ENCODE peak calls at places on chromosomes 2 and 18, in seven cellular contexts. One of them, this sample, is unnamed.

GRCh38 chr2:236496311-236496710 is 73.3 kb upstream of the ACKR3 start:
- DNase-seq in cardiac muscle cell: no peak
- DNase-seq in colonic mucosa: no peak
- DNase-seq in A549: no peak
- DNase-seq in endodermal cell: no peak
- DNase-seq in CD8-positive, alpha-beta T cell: no peak
- DNase-seq in adrenal gland: no peak
- DNase-seq in this sample: no peak

GRCh38 chr2:224908820-224909219 is 133.4 kb downstream of the DOCK10 start:
- DNase-seq in cardiac muscle cell: no peak
- DNase-seq in adrenal gland: no peak
- DNase-seq in endodermal cell: no peak
- DNase-seq in CD8-positive, alpha-beta T cell: no peak
- DNase-seq in A549: no peak
- DNase-seq in colonic mucosa: no peak
- DNase-seq in this sample: no peak

GRCh38 chr2:85133751-85134254 is 611 bp downstream of the TCF7L1 start:
- DNase-seq in cardiac muscle cell: peak; percentile 74
- DNase-seq in endodermal cell: peak; percentile 76
- DNase-seq in A549: peak; percentile 75
- DNase-seq in colonic mucosa: peak; percentile 23
- DNase-seq in adrenal gland: no peak
- DNase-seq in CD8-positive, alpha-beta T cell: no peak
- DNase-seq in this sample: no peak

GRCh38 chr2:118310016-118310877 is 222.0 kb downstream of the INSIG2 start:
- DNase-seq in CD8-positive, alpha-beta T cell: peak; percentile 44
- DNase-seq in colonic mucosa: peak; percentile 33
- DNase-seq in endodermal cell: peak; percentile 87
- DNase-seq in A549: no peak
- DNase-seq in adrenal gland: no peak
- DNase-seq in cardiac muscle cell: peak; percentile 47
- DNase-seq in this sample: peak; percentile 66

GRCh38 chr2:113886479-113887383 is 3.2 kb upstream of the ACTR3 start:
- DNase-seq in CD8-positive, alpha-beta T cell: peak; percentile 19
- DNase-seq in A549: no peak
- DNase-seq in endodermal cell: no peak
- DNase-seq in adrenal gland: peak; percentile 62
- DNase-seq in colonic mucosa: peak; percentile 55
- DNase-seq in cardiac muscle cell: no peak
- DNase-seq in this sample: peak; percentile 7

GRCh38 chr2:239369631-239370161 is 31.1 kb downstream of the HDAC4 start:
- DNase-seq in A549: no peak
- DNase-seq in cardiac muscle cell: no peak
- DNase-seq in colonic mucosa: no peak
- DNase-seq in adrenal gland: peak; percentile 45
- DNase-seq in CD8-positive, alpha-beta T cell: peak; percentile 47
- DNase-seq in endodermal cell: no peak
- DNase-seq in this sample: peak; percentile 76

GRCh38 chr18:7084080-7084765 is 33.4 kb downstream of the LAMA1 start:
- DNase-seq in endodermal cell: no peak
- DNase-seq in cardiac muscle cell: no peak
- DNase-seq in A549: no peak
- DNase-seq in CD8-positive, alpha-beta T cell: no peak
- DNase-seq in adrenal gland: no peak
- DNase-seq in colonic mucosa: no peak
- DNase-seq in this sample: no peak

GRCh38 chr2:163659224-163659623 is 76.6 kb downstream of the FIGN start:
- DNase-seq in cardiac muscle cell: no peak
- DNase-seq in CD8-positive, alpha-beta T cell: no peak
- DNase-seq in adrenal gland: no peak
- DNase-seq in colonic mucosa: no peak
- DNase-seq in A549: no peak
- DNase-seq in endodermal cell: no peak
- DNase-seq in this sample: no peak

GRCh38 chr2:133063792-133064191 is 393.8 kb upstream of the LYPD1 start:
- DNase-seq in cardiac muscle cell: peak; percentile 85
- DNase-seq in endodermal cell: peak; percentile 90
- DNase-seq in CD8-positive, alpha-beta T cell: no peak
- DNase-seq in adrenal gland: no peak
- DNase-seq in A549: no peak
- DNase-seq in colonic mucosa: no peak
- DNase-seq in this sample: no peak

GRCh38 chr2:69225933-69226332 is 161.1 kb downstream of the GFPT1 start:
- DNase-seq in colonic mucosa: peak; percentile 9
- DNase-seq in endodermal cell: no peak
- DNase-seq in cardiac muscle cell: no peak
- DNase-seq in CD8-positive, alpha-beta T cell: no peak
- DNase-seq in A549: no peak
- DNase-seq in adrenal gland: no peak
- DNase-seq in this sample: no peak

GRCh38 chr2:64697286-64698023 is 43.7 kb upstream of the SERTAD2 start:
- DNase-seq in endodermal cell: no peak
- DNase-seq in CD8-positive, alpha-beta T cell: no peak
- DNase-seq in cardiac muscle cell: no peak
- DNase-seq in A549: no peak
- DNase-seq in colonic mucosa: no peak
- DNase-seq in adrenal gland: no peak
- DNase-seq in this sample: no peak

GRCh38 chr2:19255481-19255880 is 102.9 kb downstream of the OSR1 start:
- DNase-seq in endodermal cell: no peak
- DNase-seq in CD8-positive, alpha-beta T cell: no peak
- DNase-seq in cardiac muscle cell: no peak
- DNase-seq in adrenal gland: no peak
- DNase-seq in A549: no peak
- DNase-seq in colonic mucosa: no peak
- DNase-seq in this sample: no peak

GRCh38 chr2:241817126-241817820 is 8.3 kb downstream of the NEU4 start:
- DNase-seq in colonic mucosa: no peak
- DNase-seq in CD8-positive, alpha-beta T cell: no peak
- DNase-seq in A549: no peak
- DNase-seq in endodermal cell: peak; percentile 51
- DNase-seq in cardiac muscle cell: no peak
- DNase-seq in adrenal gland: no peak
- DNase-seq in this sample: no peak

GRCh38 chr2:105990624-105991023 is 203.5 kb downstream of the UXS1 start:
- DNase-seq in endodermal cell: no peak
- DNase-seq in A549: no peak
- DNase-seq in adrenal gland: no peak
- DNase-seq in colonic mucosa: no peak
- DNase-seq in CD8-positive, alpha-beta T cell: no peak
- DNase-seq in cardiac muscle cell: no peak
- DNase-seq in this sample: no peak

GRCh38 chr18:59202258-59202820 is 17.6 kb upstream of the GRP start:
- DNase-seq in A549: no peak
- DNase-seq in cardiac muscle cell: no peak
- DNase-seq in adrenal gland: no peak
- DNase-seq in colonic mucosa: no peak
- DNase-seq in CD8-positive, alpha-beta T cell: no peak
- DNase-seq in endodermal cell: no peak
- DNase-seq in this sample: no peak

GRCh38 chr2:171404258-171404657 is 29.5 kb downstream of the METTL8 start:
- DNase-seq in endodermal cell: no peak
- DNase-seq in A549: peak; percentile 9
- DNase-seq in colonic mucosa: no peak
- DNase-seq in cardiac muscle cell: no peak
- DNase-seq in CD8-positive, alpha-beta T cell: no peak
- DNase-seq in adrenal gland: no peak
- DNase-seq in this sample: no peak

GRCh38 chr2:230335461-230335863 is 8.5 kb downstream of the SP140L start:
- DNase-seq in endodermal cell: no peak
- DNase-seq in CD8-positive, alpha-beta T cell: no peak
- DNase-seq in cardiac muscle cell: no peak
- DNase-seq in colonic mucosa: no peak
- DNase-seq in adrenal gland: no peak
- DNase-seq in A549: no peak
- DNase-seq in this sample: no peak

GRCh38 chr18:48842259-48843061 is 108.3 kb downstream of the SMAD7 start:
- DNase-seq in cardiac muscle cell: peak; percentile 34
- DNase-seq in endodermal cell: peak; percentile 63
- DNase-seq in adrenal gland: no peak
- DNase-seq in CD8-positive, alpha-beta T cell: peak; percentile 48
- DNase-seq in A549: no peak
- DNase-seq in colonic mucosa: no peak
- DNase-seq in this sample: peak; percentile 79

GRCh38 chr18:7750095-7750663 is 183.1 kb downstream of the PTPRM start:
- DNase-seq in CD8-positive, alpha-beta T cell: no peak
- DNase-seq in adrenal gland: no peak
- DNase-seq in A549: no peak
- DNase-seq in cardiac muscle cell: no peak
- DNase-seq in colonic mucosa: no peak
- DNase-seq in endodermal cell: no peak
- DNase-seq in this sample: no peak

GRCh38 chr2:230738391-230738811 is 25.8 kb downstream of the CAB39 start:
- DNase-seq in colonic mucosa: no peak
- DNase-seq in A549: no peak
- DNase-seq in CD8-positive, alpha-beta T cell: no peak
- DNase-seq in cardiac muscle cell: no peak
- DNase-seq in adrenal gland: peak; percentile 25
- DNase-seq in endodermal cell: no peak
- DNase-seq in this sample: no peak

GRCh38 chr2:174717273-174717672 is 47.0 kb downstream of the CHRNA1 start:
- DNase-seq in colonic mucosa: no peak
- DNase-seq in cardiac muscle cell: no peak
- DNase-seq in A549: no peak
- DNase-seq in CD8-positive, alpha-beta T cell: no peak
- DNase-seq in adrenal gland: no peak
- DNase-seq in endodermal cell: no peak
- DNase-seq in this sample: no peak

GRCh38 chr2:236177604-236177966 is 9.4 kb upstream of the GBX2 start:
- DNase-seq in cardiac muscle cell: peak; percentile 62
- DNase-seq in CD8-positive, alpha-beta T cell: no peak
- DNase-seq in endodermal cell: peak; percentile 93
- DNase-seq in colonic mucosa: peak; percentile 56
- DNase-seq in adrenal gland: no peak
- DNase-seq in A549: peak; percentile 89
- DNase-seq in this sample: no peak

GRCh38 chr2:204551464-204551863 is 6.2 kb downstream of the PARD3B start:
- DNase-seq in colonic mucosa: no peak
- DNase-seq in endodermal cell: no peak
- DNase-seq in cardiac muscle cell: no peak
- DNase-seq in CD8-positive, alpha-beta T cell: no peak
- DNase-seq in A549: no peak
- DNase-seq in adrenal gland: no peak
- DNase-seq in this sample: no peak

GRCh38 chr2:201859886-201860285 is 53.5 kb downstream of the CDK15 start:
- DNase-seq in A549: no peak
- DNase-seq in colonic mucosa: no peak
- DNase-seq in adrenal gland: no peak
- DNase-seq in endodermal cell: no peak
- DNase-seq in cardiac muscle cell: no peak
- DNase-seq in CD8-positive, alpha-beta T cell: no peak
- DNase-seq in this sample: no peak

GRCh38 chr2:24926602-24927252 is 6.7 kb upstream of the ADCY3 start:
- DNase-seq in A549: no peak
- DNase-seq in cardiac muscle cell: no peak
- DNase-seq in colonic mucosa: peak; percentile 39
- DNase-seq in CD8-positive, alpha-beta T cell: no peak
- DNase-seq in adrenal gland: peak; percentile 51
- DNase-seq in endodermal cell: peak; percentile 75
- DNase-seq in this sample: no peak

GRCh38 chr2:225614915-225615314 is 215.4 kb downstream of the NYAP2 start:
- DNase-seq in colonic mucosa: no peak
- DNase-seq in adrenal gland: no peak
- DNase-seq in A549: no peak
- DNase-seq in endodermal cell: no peak
- DNase-seq in cardiac muscle cell: no peak
- DNase-seq in CD8-positive, alpha-beta T cell: no peak
- DNase-seq in this sample: no peak

GRCh38 chr2:25982273-25982967 is at the start of gene KIF3C:
- DNase-seq in A549: peak; percentile 82
- DNase-seq in endodermal cell: peak; percentile 96
- DNase-seq in cardiac muscle cell: peak; percentile 78
- DNase-seq in adrenal gland: peak; percentile 52
- DNase-seq in colonic mucosa: peak; percentile 71
- DNase-seq in CD8-positive, alpha-beta T cell: peak; percentile 60
- DNase-seq in this sample: peak; percentile 56

GRCh38 chr18:27869735-27870134 is 307.2 kb downstream of the CDH2 start:
- DNase-seq in colonic mucosa: no peak
- DNase-seq in CD8-positive, alpha-beta T cell: no peak
- DNase-seq in endodermal cell: no peak
- DNase-seq in cardiac muscle cell: no peak
- DNase-seq in A549: no peak
- DNase-seq in adrenal gland: no peak
- DNase-seq in this sample: no peak

GRCh38 chr2:109128466-109129355 is at the start of gene SH3RF3:
- DNase-seq in colonic mucosa: peak; percentile 38
- DNase-seq in adrenal gland: peak; percentile 69
- DNase-seq in CD8-positive, alpha-beta T cell: no peak
- DNase-seq in endodermal cell: peak; percentile 82
- DNase-seq in cardiac muscle cell: peak; percentile 51
- DNase-seq in A549: peak; percentile 24
- DNase-seq in this sample: no peak

DNA sequence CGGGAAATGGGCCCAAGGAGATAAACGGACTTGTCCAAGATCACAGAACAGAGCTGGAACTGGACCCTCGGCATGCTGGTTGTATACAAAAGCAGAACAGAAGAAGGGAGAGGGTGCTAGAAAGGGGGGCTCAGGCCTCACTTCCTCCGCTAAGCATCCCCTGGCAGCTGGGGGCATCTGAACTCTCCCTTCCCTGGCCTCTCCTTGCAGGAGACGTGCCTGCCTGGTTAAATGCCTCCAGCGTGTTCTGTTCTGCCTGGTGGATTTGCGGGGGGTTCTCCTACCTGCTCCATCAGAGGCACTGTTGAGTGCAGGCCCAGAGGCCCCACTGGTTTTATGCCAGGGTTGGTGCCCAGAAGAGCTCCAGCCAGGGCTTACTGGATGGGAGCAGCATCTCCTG is 124.7 kb downstream of the ZFP36L2 start:
- DNase-seq in colonic mucosa: no peak
- DNase-seq in adrenal gland: no peak
- DNase-seq in CD8-positive, alpha-beta T cell: no peak
- DNase-seq in A549: no peak
- DNase-seq in endodermal cell: peak; percentile 50
- DNase-seq in cardiac muscle cell: no peak
- DNase-seq in this sample: no peak
- H3K4me3 ChIP-seq in colonic mucosa: no peak overlapping the region
- H3K4me3 ChIP-seq in adrenal gland: no peak overlapping the region
- H3K4me3 ChIP-seq in CD8-positive, alpha-beta T cell: no peak overlapping the region
- H3K4me3 ChIP-seq in A549: no peak overlapping the region
- H3K4me3 ChIP-seq in endodermal cell: no peak overlapping the region
- H3K4me3 ChIP-seq in cardiac muscle cell: no peak overlapping the region
- H3K4me3 ChIP-seq in this sample: no peak overlapping the region

GRCh38 chr2:215431778-215432758 is 3.8 kb downstream of the FN1 start:
- DNase-seq in colonic mucosa: no peak
- DNase-seq in cardiac muscle cell: no peak
- DNase-seq in CD8-positive, alpha-beta T cell: no peak
- DNase-seq in A549: no peak
- DNase-seq in endodermal cell: no peak
- DNase-seq in adrenal gland: no peak
- DNase-seq in this sample: no peak
- H3K4me3 ChIP-seq in colonic mucosa: no peak overlapping the region
- H3K4me3 ChIP-seq in cardiac muscle cell: no peak overlapping the region
- H3K4me3 ChIP-seq in CD8-positive, alpha-beta T cell: no peak overlapping the region
- H3K4me3 ChIP-seq in A549: no peak overlapping the region
- H3K4me3 ChIP-seq in endodermal cell: peak overlapping the region; percentile 89
- H3K4me3 ChIP-seq in adrenal gland: no peak overlapping the region
- H3K4me3 ChIP-seq in this sample: no peak overlapping the region

GRCh38 chr2:6960659-6961058 is 43.4 kb downstream of the RNF144A start:
- DNase-seq in CD8-positive, alpha-beta T cell: no peak
- DNase-seq in colonic mucosa: peak; percentile 26
- DNase-seq in A549: no peak
- DNase-seq in endodermal cell: peak; percentile 59
- DNase-seq in cardiac muscle cell: no peak
- DNase-seq in adrenal gland: peak; percentile 51
- DNase-seq in this sample: no peak
- H3K4me3 ChIP-seq in CD8-positive, alpha-beta T cell: no peak overlapping the region
- H3K4me3 ChIP-seq in colonic mucosa: no peak overlapping the region
- H3K4me3 ChIP-seq in A549: no peak overlapping the region
- H3K4me3 ChIP-seq in endodermal cell: no peak overlapping the region
- H3K4me3 ChIP-seq in cardiac muscle cell: no peak overlapping the region
- H3K4me3 ChIP-seq in adrenal gland: no peak overlapping the region
- H3K4me3 ChIP-seq in this sample: no peak overlapping the region

GRCh38 chr18:37567061-37567993 is 1.7 kb upstream of the CELF4 start:
- DNase-seq in colonic mucosa: no peak
- DNase-seq in endodermal cell: peak; percentile 62
- DNase-seq in adrenal gland: no peak
- DNase-seq in CD8-positive, alpha-beta T cell: no peak
- DNase-seq in A549: no peak
- DNase-seq in cardiac muscle cell: peak; percentile 10
- DNase-seq in this sample: no peak
- H3K4me3 ChIP-seq in colonic mucosa: peak overlapping the region; percentile 24
- H3K4me3 ChIP-seq in endodermal cell: peak overlapping the region; percentile 73
- H3K4me3 ChIP-seq in adrenal gland: no peak overlapping the region
- H3K4me3 ChIP-seq in CD8-positive, alpha-beta T cell: no peak overlapping the region
- H3K4me3 ChIP-seq in A549: peak overlapping the region; percentile 41
- H3K4me3 ChIP-seq in cardiac muscle cell: peak overlapping the region; percentile 48
- H3K4me3 ChIP-seq in this sample: no peak overlapping the region

This sample was measured in CD8-positive, alpha-beta memory T cell.